ENCODE peak calls at places on chromosome 10, in five cellular contexts. One of them, this sample, is unnamed.

GRCh38 chr10:13615650-13616049 is 28.9 kb downstream of the PRPF18 start:
- DNase-seq in heart left ventricle: no peak
- DNase-seq in suprapubic skin: no peak
- DNase-seq in ovary: no peak
- DNase-seq in A549: no peak
- DNase-seq in this sample: no peak

GRCh38 chr10:126014309-126014708 is 117.9 kb downstream of the FANK1 start:
- DNase-seq in heart left ventricle: no peak
- DNase-seq in suprapubic skin: no peak
- DNase-seq in ovary: no peak
- DNase-seq in A549: no peak
- DNase-seq in this sample: no peak

GRCh38 chr10:7085913-7086589 is 324.8 kb downstream of the SFMBT2 start:
- DNase-seq in heart left ventricle: peak; percentile 20
- DNase-seq in suprapubic skin: no peak
- DNase-seq in ovary: no peak
- DNase-seq in A549: no peak
- DNase-seq in this sample: no peak

GRCh38 chr10:33008499-33009243 is 50.6 kb upstream of the ITGB1 start:
- DNase-seq in heart left ventricle: peak; percentile 64
- DNase-seq in suprapubic skin: no peak
- DNase-seq in ovary: no peak
- DNase-seq in A549: no peak
- DNase-seq in this sample: peak; percentile 44

GRCh38 chr10:43863859-43864591 is 215.3 kb upstream of the ZNF32 start:
- DNase-seq in heart left ventricle: peak; percentile 70
- DNase-seq in suprapubic skin: no peak
- DNase-seq in ovary: no peak
- DNase-seq in A549: no peak
- DNase-seq in this sample: no peak

GRCh38 chr10:131400518-131400917 is 89.0 kb upstream of the TCERG1L start:
- DNase-seq in heart left ventricle: no peak
- DNase-seq in suprapubic skin: no peak
- DNase-seq in ovary: no peak
- DNase-seq in A549: no peak
- DNase-seq in this sample: no peak

GRCh38 chr10:80472234-80473095 is 18.4 kb downstream of the TSPAN14 start:
- DNase-seq in heart left ventricle: no peak
- DNase-seq in suprapubic skin: no peak
- DNase-seq in ovary: no peak
- DNase-seq in A549: no peak
- DNase-seq in this sample: no peak

GRCh38 chr10:128078136-128078969 is 47.9 kb downstream of the MKI67 start:
- DNase-seq in heart left ventricle: no peak
- DNase-seq in suprapubic skin: peak; percentile 73
- DNase-seq in ovary: no peak
- DNase-seq in A549: peak; percentile 76
- DNase-seq in this sample: no peak

GRCh38 chr10:100184426-100185219 is 1.2 kb downstream of the ERLIN1 start:
- DNase-seq in heart left ventricle: no peak
- DNase-seq in suprapubic skin: no peak
- DNase-seq in ovary: no peak
- DNase-seq in A549: peak; percentile 25
- DNase-seq in this sample: no peak

GRCh38 chr10:22003111-22003963 is at the start of gene DNAJC1:
- DNase-seq in heart left ventricle: peak; percentile 97
- DNase-seq in suprapubic skin: peak; percentile 99
- DNase-seq in ovary: peak; percentile 99
- DNase-seq in A549: peak; percentile 91
- DNase-seq in this sample: peak; percentile 95
- TF ChIP-seq POLR2A in heart left ventricle: peak; percentile 95
- TF ChIP-seq POLR2A in suprapubic skin: no peak
- TF ChIP-seq POLR2A in ovary: peak; percentile 79
- TF ChIP-seq POLR2A in A549: peak; percentile 70
- TF ChIP-seq POLR2A in this sample: peak; percentile 80

GRCh38 chr10:63628526-63629362 is 107.5 kb downstream of the REEP3 start:
- DNase-seq in heart left ventricle: peak; percentile 84
- DNase-seq in suprapubic skin: no peak
- DNase-seq in ovary: peak; percentile 52
- DNase-seq in A549: no peak
- DNase-seq in this sample: peak; percentile 16
- TF ChIP-seq POLR2A in heart left ventricle: peak; percentile 16
- TF ChIP-seq POLR2A in suprapubic skin: no peak
- TF ChIP-seq POLR2A in ovary: no peak
- TF ChIP-seq POLR2A in A549: no peak
- TF ChIP-seq POLR2A in this sample: no peak

DNA sequence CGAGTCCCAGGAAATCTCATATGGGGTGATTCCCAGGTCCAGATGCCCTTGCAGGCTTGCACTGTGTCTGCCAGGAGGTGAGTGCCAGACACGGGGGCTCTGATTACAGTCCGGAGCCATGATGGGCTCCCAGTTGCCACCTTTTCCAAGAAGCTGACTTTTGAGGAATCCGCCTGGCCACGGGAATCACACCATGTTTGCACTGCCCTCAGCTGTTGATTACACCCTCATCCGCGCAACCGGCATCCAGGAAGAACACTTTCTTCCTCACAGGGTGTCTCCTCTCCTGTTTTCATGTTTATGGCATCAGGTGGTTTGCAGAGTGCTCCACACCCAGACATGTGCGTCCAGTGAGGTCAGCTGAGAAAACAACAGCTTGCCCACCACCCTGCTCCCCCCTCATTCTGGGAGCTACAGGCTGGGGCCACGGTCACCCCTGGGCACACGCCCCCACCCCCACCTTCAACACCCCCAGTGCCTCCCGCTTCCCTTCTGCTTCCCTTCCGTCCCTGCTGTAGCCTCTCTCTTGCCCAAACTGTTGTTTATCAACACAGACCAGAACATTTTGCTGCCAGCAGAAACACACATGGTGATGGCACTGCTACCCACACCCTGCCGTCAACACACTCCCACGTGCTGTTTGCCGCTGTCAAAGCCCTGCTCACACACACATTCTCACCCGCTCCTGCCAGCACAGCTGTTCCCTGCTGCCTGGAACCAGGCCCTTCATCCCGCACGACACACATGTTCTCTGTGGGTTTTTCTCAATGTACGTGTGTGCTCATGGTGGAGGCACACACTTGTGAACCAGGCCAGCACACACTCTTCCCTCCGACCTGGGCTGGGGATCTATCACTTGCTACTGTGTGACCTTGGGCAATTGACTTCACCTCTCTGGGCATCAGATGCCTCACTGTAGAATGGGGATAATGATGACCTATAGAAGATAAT is 35.8 kb downstream of the DDIT4 start:
- DNase-seq in heart left ventricle: no peak
- DNase-seq in suprapubic skin: no peak
- DNase-seq in ovary: peak; percentile 63
- DNase-seq in A549: no peak
- DNase-seq in this sample: no peak
- TF ChIP-seq POLR2A in heart left ventricle: no peak
- TF ChIP-seq POLR2A in suprapubic skin: no peak
- TF ChIP-seq POLR2A in ovary: no peak
- TF ChIP-seq POLR2A in A549: no peak
- TF ChIP-seq POLR2A in this sample: peak; percentile 7

GRCh38 chr10:15091418-15091817 is 2.8 kb upstream of the ACBD7 start:
- DNase-seq in heart left ventricle: no peak
- DNase-seq in suprapubic skin: no peak
- DNase-seq in ovary: no peak
- DNase-seq in A549: no peak
- DNase-seq in this sample: no peak

GRCh38 chr10:15083674-15084501 is 4.7 kb downstream of the ACBD7 start:
- DNase-seq in heart left ventricle: no peak
- DNase-seq in suprapubic skin: no peak
- DNase-seq in ovary: no peak
- DNase-seq in A549: no peak
- DNase-seq in this sample: no peak

GRCh38 chr10:15084502-15084922 is 4.1 kb downstream of the ACBD7 start:
- DNase-seq in heart left ventricle: peak; percentile 50
- DNase-seq in suprapubic skin: no peak
- DNase-seq in ovary: peak; percentile 44
- DNase-seq in A549: peak; percentile 66
- DNase-seq in this sample: no peak

GRCh38 chr10:15092855-15093408 is 4.2 kb upstream of the RPP38 start:
- DNase-seq in heart left ventricle: no peak
- DNase-seq in suprapubic skin: no peak
- DNase-seq in ovary: no peak
- DNase-seq in A549: no peak
- DNase-seq in this sample: no peak

DNA sequence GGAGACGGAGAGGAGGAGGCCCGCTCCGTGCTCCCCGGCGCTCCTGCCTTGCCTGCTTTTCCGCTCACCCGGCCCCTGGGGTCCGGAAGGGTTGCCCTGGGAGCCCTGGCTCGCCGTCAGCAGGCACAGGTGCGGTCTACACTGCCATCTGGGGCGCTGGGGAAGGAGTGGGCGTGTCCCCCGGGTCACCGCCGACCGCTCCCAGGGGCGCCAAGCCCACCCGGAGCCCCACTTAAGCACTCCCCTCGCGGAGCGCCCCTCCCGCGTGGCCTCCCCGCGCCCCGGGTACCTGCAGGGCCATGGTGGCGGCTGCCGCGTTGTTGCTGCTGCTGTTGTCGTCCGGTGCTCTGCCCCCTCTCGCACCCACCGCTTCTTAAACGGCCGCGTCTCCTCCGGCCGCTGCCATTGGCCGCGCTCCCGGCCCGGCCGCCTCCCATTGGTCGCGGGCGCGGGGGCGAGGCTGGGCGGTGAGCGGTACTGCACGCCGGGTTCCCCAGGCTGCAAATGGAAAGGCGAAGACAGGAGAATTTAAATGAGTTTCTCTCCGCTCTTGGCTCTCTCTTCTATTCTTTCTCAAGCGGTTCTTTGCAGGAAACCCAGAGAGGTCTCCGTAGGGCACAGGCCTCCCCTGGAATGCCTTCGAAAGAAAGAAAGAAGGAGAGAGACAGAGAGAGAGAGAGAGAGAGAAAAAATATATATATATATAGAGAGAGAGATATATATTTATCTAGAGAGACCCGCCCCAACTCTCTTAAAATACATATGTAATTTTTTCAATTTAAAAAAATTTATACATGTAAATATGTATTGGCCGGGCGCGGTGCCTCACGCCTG is at the start of gene ACBD7:
- DNase-seq in heart left ventricle: peak; percentile 75
- DNase-seq in suprapubic skin: peak; percentile 84
- DNase-seq in ovary: peak; percentile 77
- DNase-seq in A549: peak; percentile 95
- DNase-seq in this sample: peak; percentile 52
- TF ChIP-seq POLR2A in heart left ventricle: no peak
- TF ChIP-seq POLR2A in suprapubic skin: no peak
- TF ChIP-seq POLR2A in ovary: no peak
- TF ChIP-seq POLR2A in A549: no peak
- TF ChIP-seq POLR2A in this sample: peak; percentile 34

GRCh38 chr10:62050941-62051433 is 149.5 kb downstream of the ARID5B start:
- DNase-seq in heart left ventricle: peak; percentile 75
- DNase-seq in suprapubic skin: peak; percentile 83
- DNase-seq in ovary: no peak
- DNase-seq in A549: peak; percentile 66
- DNase-seq in this sample: no peak
- TF ChIP-seq POLR2A in heart left ventricle: peak; percentile 89
- TF ChIP-seq POLR2A in suprapubic skin: no peak
- TF ChIP-seq POLR2A in ovary: no peak
- TF ChIP-seq POLR2A in A549: no peak
- TF ChIP-seq POLR2A in this sample: peak; percentile 58

GRCh38 chr10:30059209-30060107 is at the start of gene JCAD:
- DNase-seq in heart left ventricle: peak; percentile 85
- DNase-seq in suprapubic skin: no peak
- DNase-seq in ovary: peak; percentile 85
- DNase-seq in A549: peak; percentile 47
- DNase-seq in this sample: peak; percentile 75
- TF ChIP-seq POLR2A in heart left ventricle: peak; percentile 79
- TF ChIP-seq POLR2A in suprapubic skin: no peak
- TF ChIP-seq POLR2A in ovary: no peak
- TF ChIP-seq POLR2A in A549: peak; percentile 63
- TF ChIP-seq POLR2A in this sample: peak; percentile 67

GRCh38 chr10:119782981-119783664 is 57.3 kb downstream of the INPP5F start:
- DNase-seq in heart left ventricle: no peak
- DNase-seq in suprapubic skin: no peak
- DNase-seq in ovary: no peak
- DNase-seq in A549: no peak
- DNase-seq in this sample: no peak
- TF ChIP-seq POLR2A in heart left ventricle: no peak
- TF ChIP-seq POLR2A in suprapubic skin: no peak
- TF ChIP-seq POLR2A in ovary: no peak
- TF ChIP-seq POLR2A in A549: no peak
- TF ChIP-seq POLR2A in this sample: no peak

GRCh38 chr10:11729790-11730315 is 12.3 kb upstream of the ECHDC3 start:
- DNase-seq in heart left ventricle: no peak
- DNase-seq in suprapubic skin: no peak
- DNase-seq in ovary: no peak
- DNase-seq in A549: no peak
- DNase-seq in this sample: no peak
- TF ChIP-seq POLR2A in heart left ventricle: no peak
- TF ChIP-seq POLR2A in suprapubic skin: no peak
- TF ChIP-seq POLR2A in ovary: no peak
- TF ChIP-seq POLR2A in A549: no peak
- TF ChIP-seq POLR2A in this sample: no peak

GRCh38 chr10:5960070-5960972 is 17.0 kb downstream of the IL15RA start:
- DNase-seq in heart left ventricle: no peak
- DNase-seq in suprapubic skin: peak; percentile 62
- DNase-seq in ovary: peak; percentile 14
- DNase-seq in A549: no peak
- DNase-seq in this sample: no peak

GRCh38 chr10:5959116-5959515 is 18.2 kb downstream of the IL15RA start:
- DNase-seq in heart left ventricle: no peak
- DNase-seq in suprapubic skin: peak; percentile 49
- DNase-seq in ovary: peak; percentile 7
- DNase-seq in A549: no peak
- DNase-seq in this sample: no peak

GRCh38 chr10:5958077-5958476 is 19.3 kb downstream of the IL15RA start:
- DNase-seq in heart left ventricle: no peak
- DNase-seq in suprapubic skin: no peak
- DNase-seq in ovary: no peak
- DNase-seq in A549: no peak
- DNase-seq in this sample: no peak

GRCh38 chr10:5958680-5959079 is 18.7 kb downstream of the IL15RA start:
- DNase-seq in heart left ventricle: no peak
- DNase-seq in suprapubic skin: no peak
- DNase-seq in ovary: no peak
- DNase-seq in A549: no peak
- DNase-seq in this sample: no peak

DNA sequence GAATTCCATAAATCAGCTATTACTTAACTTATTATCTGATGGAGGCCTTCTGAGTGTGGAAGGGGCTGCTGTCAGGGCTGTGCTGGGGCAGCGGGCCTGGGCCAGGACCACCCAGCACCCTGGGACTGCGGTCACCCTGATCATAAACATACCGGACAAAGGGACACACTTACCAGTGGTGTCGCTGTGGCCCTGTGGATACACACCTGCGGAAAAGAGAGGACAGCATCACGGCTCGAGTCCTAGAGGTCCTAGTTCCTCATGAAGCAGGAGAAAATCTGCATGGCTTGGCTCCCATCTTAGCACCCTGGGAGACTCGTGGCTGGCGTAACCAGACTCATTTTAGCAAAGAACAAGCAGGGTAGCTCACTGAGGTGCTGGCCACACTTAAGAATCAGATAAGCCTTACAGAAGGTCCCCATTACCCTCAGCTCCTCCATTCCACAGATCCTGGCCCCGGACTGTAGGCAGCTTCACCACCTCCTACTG is 17.7 kb downstream of the IL15RA start:
- DNase-seq in heart left ventricle: no peak
- DNase-seq in suprapubic skin: peak; percentile 56
- DNase-seq in ovary: peak; percentile 7
- DNase-seq in A549: no peak
- DNase-seq in this sample: no peak
- TF ChIP-seq POLR2A in heart left ventricle: no peak
- TF ChIP-seq POLR2A in suprapubic skin: no peak
- TF ChIP-seq POLR2A in ovary: no peak
- TF ChIP-seq POLR2A in A549: no peak
- TF ChIP-seq POLR2A in this sample: no peak